ENCODE peak calls at places on chromosome 6, in four cellular contexts. W is uterus, A is GM12878, P is dorsolateral prefrontal cortex. Y is an unnamed sample.

GRCh38 chr6:53032853-53033252 is 32.4 kb upstream of the FBXO9 start:
- DNase-seq in P (peak; percentile 40), W (no peak), A (no peak), Y (no peak)

GRCh38 chr6:149393002-149393679 is 6.9 kb upstream of the SUMO4 start:
- DNase-seq in W (no peak), A (no peak), P (no peak), Y (no peak)

GRCh38 chr6:7189101-7189721 is 81.5 kb downstream of the RREB1 start:
- DNase-seq in W (no peak), P (no peak), A (no peak), Y (no peak)

GRCh38 chr6:20159781-20160540 is 52.3 kb downstream of the MBOAT1 start:
- DNase-seq in W (no peak), A (no peak), P (no peak), Y (no peak)

GRCh38 chr6:33588894-33589293 is 8.8 kb upstream of the BAK1 start:
- DNase-seq in P (no peak), W (no peak), A (no peak), Y (no peak)

GRCh38 chr6:134730013-134730412 is 219.9 kb downstream of the ALDH8A1 start:
- DNase-seq in P (no peak), A (no peak), W (no peak), Y (no peak)

GRCh38 chr6:129314575-129314974 is 395.4 kb downstream of the ARHGAP18 start:
- DNase-seq in W (no peak), P (peak; percentile 35), A (no peak), Y (no peak)

GRCh38 chr6:139583420-139583819 is 209.0 kb upstream of the CITED2 start:
- DNase-seq in P (no peak), W (no peak), A (no peak), Y (no peak)

GRCh38 chr6:157929765-157930319 is 51.8 kb upstream of the SYNJ2 start:
- DNase-seq in P (no peak), W (no peak), A (no peak), Y (no peak)

GRCh38 chr6:122042851-122043250 is 356.6 kb upstream of the HSF2 start:
- DNase-seq in A (no peak), P (no peak), W (peak; percentile 41), Y (no peak)

GRCh38 chr6:160005861-160006540 is 37.1 kb downstream of the IGF2R start:
- DNase-seq in W (peak; percentile 59), P (no peak), A (no peak), Y (peak; percentile 83)

GRCh38 chr6:52124126-52125121 is 37.0 kb upstream of the PKHD1 start:
- DNase-seq in W (no peak), A (no peak), P (no peak), Y (no peak)

GRCh38 chr6:98957440-98957839 is 9.7 kb upstream of the FBXL4 start:
- DNase-seq in A (no peak), P (no peak), W (no peak), Y (no peak)

GRCh38 chr6:1625352-1625773 is 15.6 kb downstream of the FOXC1 start:
- DNase-seq in P (no peak), W (no peak), A (no peak), Y (no peak)

GRCh38 chr6:41652876-41653641 is 14.8 kb downstream of the MDFI start:
- DNase-seq in W (no peak), P (no peak), A (no peak), Y (peak; percentile 46)

GRCh38 chr6:75081920-75082319 is 123.9 kb downstream of the COL12A1 start:
- DNase-seq in A (no peak), W (no peak), P (no peak), Y (no peak)

GRCh38 chr6:27374824-27375612 is 13.5 kb upstream of the ZNF391 start:
- DNase-seq in P (peak; percentile 87), W (peak; percentile 71), A (no peak), Y (peak; percentile 92)

GRCh38 chr6:33116417-33116816 is 40.6 kb downstream of the HLA-DPB1 start:
- DNase-seq in A (no peak), W (no peak), P (no peak), Y (no peak)

GRCh38 chr6:13480631-13481501 is 6.5 kb downstream of the GFOD1 start:
- DNase-seq in P (no peak), A (no peak), W (no peak), Y (no peak)

GRCh38 chr6:156190270-156190669 is 586.9 kb upstream of the ARID1B start:
- DNase-seq in P (no peak), W (no peak), A (no peak), Y (no peak)

GRCh38 chr6:76861403-76861802 is 601.9 kb downstream of the HTR1B start:
- DNase-seq in P (no peak), W (no peak), A (no peak), Y (no peak)

GRCh38 chr6:45607818-45608217 is 230.1 kb upstream of the SUPT3H start:
- DNase-seq in A (no peak), P (no peak), W (no peak), Y (no peak)

GRCh38 chr6:25628471-25629201 is 23.4 kb upstream of the SCGN start:
- DNase-seq in W (no peak), A (no peak), P (no peak), Y (no peak)

GRCh38 chr6:16078064-16078463 is 50.8 kb upstream of the MYLIP start:
- DNase-seq in P (no peak), A (peak; percentile 44), W (no peak), Y (no peak)

GRCh38 chr6:4017847-4018193 is 61.1 kb downstream of the FAM217A start:
- DNase-seq in W (no peak), A (no peak), P (no peak), Y (no peak)

GRCh38 chr6:31179042-31179386 is 8.5 kb upstream of the POU5F1 start:
- DNase-seq in P (no peak), W (no peak), A (no peak), Y (no peak)

GRCh38 chr6:135299256-135299655 is 118.1 kb downstream of the MYB start:
- DNase-seq in P (no peak), A (no peak), W (no peak), Y (no peak)

GRCh38 chr6:101069191-101069795 is 188.2 kb upstream of the ASCC3 start:
- DNase-seq in W (no peak), A (no peak), P (no peak), Y (no peak)

GRCh38 chr6:13421425-13422057 is 65.9 kb downstream of the GFOD1 start:
- DNase-seq in W (no peak), P (no peak), A (no peak), Y (no peak)

GRCh38 chr6:71080151-71080550 is 123.3 kb upstream of the B3GAT2 start:
- DNase-seq in A (no peak), W (no peak), P (no peak), Y (peak; percentile 30)

GRCh38 chr6:89347825-89348224 is 4.7 kb downstream of the UBE2J1 start:
- DNase-seq in P (no peak), W (no peak), A (no peak), Y (no peak)

GRCh38 chr6:166446567-166447065 is 63.9 kb upstream of the MPC1 start:
- DNase-seq in P (no peak), W (no peak), A (no peak), Y (no peak)
- H3K27me3 ChIP-seq in P (no peaks in the 10 kb centered on the region), W (no peaks in the 10 kb centered on the region), A (no peaks in the 10 kb centered on the region), Y (no peaks in the 10 kb centered on the region)

DNA sequence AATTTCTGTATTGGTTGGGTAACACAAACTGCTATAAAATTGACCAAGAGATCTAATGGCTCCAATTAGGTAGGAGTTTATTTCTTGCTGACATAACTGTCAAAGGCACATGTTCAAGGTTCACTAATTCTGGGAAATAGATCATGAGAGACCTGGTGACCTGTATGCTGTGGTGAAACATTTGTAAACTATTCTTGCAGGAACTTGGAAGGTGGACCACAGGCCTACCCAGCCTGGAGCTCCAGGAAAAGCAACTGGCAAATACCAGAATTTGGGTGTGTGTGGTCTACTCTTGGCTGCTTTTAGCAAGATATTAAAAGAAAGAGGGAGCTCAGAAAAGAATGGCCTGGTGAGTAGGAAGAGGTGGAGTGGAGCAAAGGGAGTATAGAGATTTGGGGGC is 184.6 kb downstream of the QKI start:
- DNase-seq in W (no peak), A (no peak), P (no peak), Y (no peak)
- H3K27ac ChIP-seq in W (no peak overlapping the region), A (no peak overlapping the region), P (no peak overlapping the region), Y (no peak overlapping the region)

DNA sequence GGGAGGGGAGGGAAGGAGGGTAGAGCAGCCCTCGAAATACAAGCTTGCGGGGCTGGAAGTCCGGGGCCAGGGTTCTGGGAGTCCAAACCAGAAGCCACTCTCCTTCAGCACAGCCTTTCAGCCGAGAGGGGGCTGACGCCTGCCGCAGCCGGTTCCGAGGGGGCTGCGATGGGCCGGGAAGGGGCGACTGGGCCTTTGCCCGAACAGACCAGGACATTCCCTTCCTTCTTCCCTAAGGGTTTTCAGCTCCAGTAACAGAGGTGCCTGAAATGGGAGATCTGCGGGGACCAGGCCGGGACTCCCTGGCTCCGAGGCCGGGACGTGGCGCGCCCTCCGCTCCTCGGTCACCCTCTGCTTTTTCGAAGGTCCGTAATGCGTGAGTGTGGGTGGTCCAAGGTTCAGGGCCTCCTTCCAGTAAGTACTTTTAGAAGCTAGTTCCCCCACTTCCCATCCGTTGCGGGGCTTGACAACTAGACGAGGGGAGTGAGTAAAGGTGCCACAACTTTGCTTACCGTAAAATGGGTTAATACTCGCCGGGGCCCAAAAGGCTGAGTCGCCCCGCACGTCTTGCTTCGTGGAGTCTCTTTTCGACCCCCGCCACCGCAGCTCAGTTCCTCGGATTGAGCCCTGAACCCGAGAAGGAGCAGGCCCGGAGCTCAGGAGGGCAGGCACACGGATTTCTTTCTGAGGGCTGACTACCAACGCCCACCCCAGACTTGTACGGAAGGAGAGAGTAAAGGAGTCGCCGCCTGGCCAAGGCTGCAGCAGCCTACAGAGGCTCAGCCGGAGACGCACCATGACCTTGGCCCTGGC is 2.9 kb upstream of the OLIG3 start:
- DNase-seq in W (no peak), P (no peak), A (no peak), Y (no peak)
- H3K27me3 ChIP-seq in W (no peaks in the 10 kb centered on the region), P (peaks cover 93% of the 10 kb centered on the region), A (peaks cover 27% of the 10 kb centered on the region), Y (peaks cover 3% of the 10 kb centered on the region)

GRCh38 chr6:56534680-56535419 is 107.8 kb downstream of the DST start:
- DNase-seq in W (no peak), A (no peak), P (no peak), Y (no peak)

GRCh38 chr6:56535626-56536025 is 107.1 kb downstream of the DST start:
- DNase-seq in W (no peak), A (no peak), P (no peak), Y (no peak)

GRCh38 chr6:56529594-56530191 is 113.0 kb downstream of the DST start:
- DNase-seq in P (no peak), A (no peak), W (no peak), Y (no peak)

GRCh38 chr6:56531839-56532595 is 110.7 kb downstream of the DST start:
- DNase-seq in A (no peak), W (no peak), P (no peak), Y (no peak)

GRCh38 chr6:56532766-56533551 is 109.7 kb downstream of the DST start:
- DNase-seq in W (no peak), A (no peak), P (no peak), Y (no peak)
- H3K27ac ChIP-seq in W (peak overlapping the region; percentile 100), A (no peak overlapping the region), P (no peak overlapping the region), Y (no peak overlapping the region)